ENCODE peak calls at places on chromosomes 12 and 14, in five cellular contexts. E, W, Q, Y and N are unnamed samples.

GRCh38 chr12:101116911-101117310 is 93.1 kb downstream of the SLC5A8 start:
- DNase-seq in E (no peak), W (no peak), Q (no peak), Y (no peak), N (no peak)

GRCh38 chr12:96493101-96493500 is 3.7 kb downstream of the CFAP54 start:
- DNase-seq in E (no peak), W (no peak), Q (no peak), Y (no peak), N (peak)

GRCh38 chr14:37034410-37035285 is 137.8 kb downstream of the SLC25A21 start:
- DNase-seq in E (no peak), W (no peak), Q (no peak), Y (no peak), N (peak)

GRCh38 chr12:45789025-45789424 is 59.5 kb downstream of the ARID2 start:
- DNase-seq in E (peak), W (no peak), Q (no peak), Y (no peak), N (peak)

GRCh38 chr12:109246221-109246620 is 62.9 kb downstream of the FOXN4 start:
- DNase-seq in E (no peak), W (no peak), Q (no peak), Y (no peak), N (no peak)

GRCh38 chr12:120735181-120735580 is 9.6 kb downstream of the ACADS start:
- DNase-seq in E (no peak), W (no peak), Q (no peak), Y (no peak), N (no peak)

GRCh38 chr12:115998789-115999478 is 278.6 kb downstream of the MED13L start:
- DNase-seq in E (no peak), W (no peak), Q (no peak), Y (no peak), N (peak)

GRCh38 chr14:55721353-55721752 is 141.3 kb downstream of the KTN1 start:
- DNase-seq in E (peak), W (no peak), Q (no peak), Y (no peak), N (peak)

GRCh38 chr14:39617537-39617936 is 185.3 kb upstream of the FBXO33 start:
- DNase-seq in E (no peak), W (no peak), Q (no peak), Y (no peak), N (no peak)

GRCh38 chr14:68278568-68279436 is 459.2 kb downstream of the RAD51B start:
- DNase-seq in E (peak), W (peak), Q (peak), Y (no peak), N (peak)

GRCh38 chr12:90909069-90909676 is 45.8 kb downstream of the CCER1 start:
- DNase-seq in E (peak), W (no peak), Q (peak), Y (peak), N (peak)

GRCh38 chr12:53118771-53119300 is 15.6 kb downstream of the SOAT2 start:
- DNase-seq in E (no peak), W (no peak), Q (no peak), Y (no peak), N (no peak)

GRCh38 chr14:93970967-93971634 is 5.3 kb downstream of the ASB2 start:
- DNase-seq in E (no peak), W (no peak), Q (no peak), Y (no peak), N (peak)

GRCh38 chr14:56273151-56273550 is 154.9 kb downstream of the PELI2 start:
- DNase-seq in E (no peak), W (no peak), Q (no peak), Y (no peak), N (peak)

GRCh38 chr12:66692170-66692569 is 13.3 kb upstream of the GRIP1 start:
- DNase-seq in E (no peak), W (no peak), Q (no peak), Y (no peak), N (no peak)

GRCh38 chr12:68807576-68808387 is at the start of gene MDM2:
- DNase-seq in E (peak), W (peak), Q (peak), Y (peak), N (peak)

GRCh38 chr14:90454041-90455000 is 57.5 kb downstream of the CALM1 start:
- DNase-seq in E (peak), W (peak), Q (peak), Y (peak), N (peak)

GRCh38 chr12:7907009-7907408 is 29.0 kb downstream of the SLC2A3 start:
- DNase-seq in E (peak), W (peak), Q (peak), Y (peak), N (peak)

GRCh38 chr14:99704037-99704436 is 19.9 kb downstream of the CYP46A1 start:
- DNase-seq in E (no peak), W (no peak), Q (no peak), Y (no peak), N (no peak)

GRCh38 chr12:68400231-68400829 is 68.2 kb upstream of the MDM1 start:
- DNase-seq in E (no peak), W (no peak), Q (no peak), Y (no peak), N (no peak)

GRCh38 chr14:101927859-101928258 is 36.5 kb upstream of the DYNC1H1 start:
- DNase-seq in E (no peak), W (peak), Q (no peak), Y (no peak), N (peak)

GRCh38 chr14:65038966-65039365 is 52.3 kb downstream of the FNTB start:
- DNase-seq in E (no peak), W (no peak), Q (no peak), Y (no peak), N (no peak)

GRCh38 chr14:52150162-52150561 is 81.3 kb upstream of the NID2 start:
- DNase-seq in E (no peak), W (no peak), Q (no peak), Y (no peak), N (no peak)

DNA sequence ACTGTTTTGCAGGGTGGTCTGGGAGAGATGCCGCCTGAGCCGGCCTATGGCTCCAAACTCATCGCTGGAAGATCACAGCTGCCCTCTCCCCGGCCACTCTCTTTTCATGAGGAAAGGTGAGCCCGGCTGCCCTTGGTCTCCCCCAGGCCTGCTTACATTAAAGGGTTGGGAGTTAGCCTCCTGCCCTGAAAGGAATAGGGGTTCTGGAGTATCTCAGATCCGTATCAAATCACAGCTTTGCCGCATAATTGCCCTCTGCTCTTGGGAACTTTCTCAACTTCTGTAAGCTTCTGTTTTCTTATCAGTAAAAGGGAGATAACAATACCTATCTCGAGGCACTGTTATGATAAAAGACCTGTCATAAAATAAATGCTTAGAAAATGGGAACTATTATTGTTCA is 17.6 kb downstream of the PHLDA1 start:
- DNase-seq in E (no peak), W (no peak), Q (no peak), Y (no peak), N (no peak)
- TF ChIP-seq CEBPB in E (no peak), W (no peak), Q (no peak), Y (no peak), N (no peak)

DNA sequence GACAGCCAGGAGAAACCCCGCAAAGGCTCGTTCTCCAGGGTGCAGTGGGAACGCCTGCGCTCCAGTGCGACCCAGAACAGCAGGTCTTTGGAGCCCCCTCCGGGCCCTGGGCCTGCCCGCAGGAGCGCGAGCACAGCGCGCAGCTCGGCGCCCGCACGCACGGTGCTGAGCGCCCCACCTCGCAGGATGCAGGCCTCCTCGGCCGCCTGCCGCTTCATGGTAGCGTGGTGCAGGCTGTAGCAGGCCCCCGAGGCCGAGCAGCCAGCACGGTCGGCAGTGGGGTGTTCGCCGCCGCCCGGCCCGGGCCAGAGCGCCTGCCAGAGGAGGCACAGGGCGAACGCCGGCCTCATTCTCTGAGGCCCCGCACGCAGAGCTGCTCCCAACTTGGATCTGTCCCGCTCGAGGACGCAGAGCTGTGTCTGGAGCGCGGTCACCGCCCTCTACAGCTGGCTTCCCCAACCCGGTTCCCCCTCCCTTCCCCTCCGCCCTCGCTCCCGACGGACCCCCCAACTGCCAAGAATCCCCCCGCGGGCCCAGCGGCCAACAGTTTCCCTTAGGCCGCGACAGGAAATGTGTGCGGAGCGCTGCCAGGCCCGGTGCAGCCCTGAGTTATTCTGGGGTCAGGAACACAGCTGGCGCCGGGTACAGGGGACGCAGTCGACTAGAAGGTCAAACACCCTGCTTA is at the start of gene CLEC14A:
- DNase-seq in E (no peak), W (no peak), Q (no peak), Y (peak), N (no peak)
- TF ChIP-seq CEBPB in E (no peak), W (no peak), Q (no peak), Y (no peak), N (no peak)

DNA sequence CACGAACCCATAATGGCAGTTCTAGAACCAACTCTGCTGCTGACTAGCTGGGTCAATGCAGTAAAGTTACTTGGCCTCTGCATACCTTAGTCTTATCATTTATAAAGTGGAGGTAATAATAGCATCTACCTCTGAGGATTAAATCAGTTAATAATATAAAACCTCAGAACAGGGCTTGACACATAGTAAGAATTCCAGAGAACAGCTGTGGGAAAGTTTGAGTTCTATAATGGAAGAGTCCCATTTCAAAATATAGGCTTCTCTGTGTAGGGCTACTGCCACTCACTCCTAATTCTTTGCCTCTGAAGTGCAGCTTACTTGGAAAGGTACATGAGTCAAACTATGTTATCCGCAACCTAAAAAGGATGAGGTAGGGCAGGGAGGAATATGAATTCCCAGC is 269.2 kb upstream of the PRKD1 start:
- DNase-seq in E (no peak), W (no peak), Q (no peak), Y (no peak), N (no peak)
- TF ChIP-seq CEBPB in E (no peak), W (no peak), Q (no peak), Y (no peak), N (no peak)

DNA sequence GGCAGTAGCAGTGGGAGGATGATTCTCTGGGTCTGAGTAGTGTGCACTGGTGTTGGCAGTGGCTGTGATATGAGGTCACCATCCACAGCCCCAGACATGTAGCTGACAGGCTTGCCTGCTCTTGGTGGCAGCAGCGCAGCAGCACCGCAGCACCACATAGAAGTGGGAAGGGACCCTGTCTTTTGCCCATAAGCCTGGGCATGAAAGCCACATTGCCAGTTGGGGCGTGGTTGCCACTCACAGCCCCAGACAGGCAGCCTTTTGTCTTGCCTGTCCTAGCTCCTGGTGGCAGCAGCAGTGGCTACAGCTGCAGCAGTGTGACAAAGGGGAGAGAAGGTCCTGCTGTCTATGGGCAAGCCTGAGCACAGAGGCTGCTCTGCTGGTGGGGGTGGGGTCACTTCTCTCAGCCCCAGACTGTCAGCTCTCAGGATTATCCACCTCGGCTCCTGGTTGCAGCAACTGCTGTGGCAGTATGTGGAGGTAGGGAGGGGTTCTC is 71.5 kb downstream of the BRMS1L start:
- DNase-seq in E (no peak), W (no peak), Q (peak), Y (no peak), N (no peak)
- TF ChIP-seq CEBPB in E (no peak), W (no peak), Q (no peak), Y (no peak), N (no peak)

GRCh38 chr14:69848903-69849391 is 30.3 kb upstream of the SMOC1 start:
- DNase-seq in E (no peak), W (no peak), Q (peak), Y (no peak), N (no peak)
- TF ChIP-seq CEBPB in E (no peak), W (no peak), Q (no peak), Y (no peak), N (no peak)

GRCh38 chr12:4700621-4701026 is 19.6 kb upstream of the GALNT8 start:
- DNase-seq in E (no peak), W (no peak), Q (no peak), Y (no peak), N (peak)
- TF ChIP-seq CEBPB in E (no peak), W (no peak), Q (no peak), Y (no peak), N (no peak)